ENCODE peak calls at places on chromosomes 2 and 18, in seven cellular contexts. T is CD4-positive, alpha-beta T cell; M is aorta; O is Kasumi-1; S is AG20443; I is activated T-cell treated with anti-CD3 and anti-CD28 coated beads for 24 hours; Z is iPS-NIHi11. P is an unnamed sample.

GRCh38 chr2:162071016-162071415 is 3.0 kb downstream of the DPP4 start:
- DNase-seq in T (no peak), M (no peak), O (no peak), S (no peak), I (no peak), Z (no peak), P (no peak)

GRCh38 chr2:211093743-211094303 is 537.4 kb downstream of the CPS1 start:
- DNase-seq in T (no peak), M (no peak), O (no peak), S (no peak), I (no peak), Z (peak), P (peak)

GRCh38 chr2:54100772-54101171 is 14.6 kb upstream of the ACYP2 start:
- DNase-seq in T (no peak), M (no peak), O (no peak), S (no peak), I (no peak), Z (no peak), P (no peak)

GRCh38 chr18:12862467-12862866 is 21.6 kb downstream of the PTPN2 start:
- DNase-seq in T (no peak), M (no peak), O (no peak), S (no peak), I (no peak), Z (peak), P (peak)

GRCh38 chr18:60130289-60130688 is 230.5 kb downstream of the PMAIP1 start:
- DNase-seq in T (no peak), M (no peak), O (no peak), S (no peak), I (no peak), Z (no peak), P (no peak)

GRCh38 chr2:218218409-218219185 is 1.6 kb downstream of the ARPC2 start:
- DNase-seq in T (no peak), M (no peak), O (peak), S (no peak), I (no peak), Z (no peak), P (no peak)

GRCh38 chr2:119721043-119721442 is 38.7 kb upstream of the PTPN4 start:
- DNase-seq in T (no peak), M (no peak), O (no peak), S (no peak), I (no peak), Z (no peak), P (no peak)

GRCh38 chr2:113739849-113740248 is 16.6 kb downstream of the SLC35F5 start:
- DNase-seq in T (no peak), M (no peak), O (no peak), S (no peak), I (no peak), Z (no peak), P (no peak)

GRCh38 chr2:195369217-195369587 is 287.8 kb upstream of the SLC39A10 start:
- DNase-seq in T (no peak), M (no peak), O (no peak), S (no peak), I (no peak), Z (no peak), P (no peak)

GRCh38 chr2:42054657-42055430 is 7.0 kb downstream of the PKDCC start:
- DNase-seq in T (no peak), M (no peak), O (no peak), S (no peak), I (no peak), Z (peak), P (peak)

GRCh38 chr18:63505566-63506335 is 29.0 kb downstream of the SERPINB5 start:
- DNase-seq in T (no peak), M (no peak), O (peak), S (peak), I (peak), Z (peak), P (peak)

GRCh38 chr2:236305531-236305930 is 41.3 kb upstream of the ASB18 start:
- DNase-seq in T (no peak), M (no peak), O (no peak), S (no peak), I (no peak), Z (no peak), P (no peak)

GRCh38 chr2:128327180-128327964 is 8.7 kb upstream of the HS6ST1 start:
- DNase-seq in T (no peak), M (no peak), O (no peak), S (peak), I (no peak), Z (peak), P (no peak)

GRCh38 chr18:12373032-12373770 is 3.8 kb downstream of the AFG3L2 start:
- DNase-seq in T (no peak), M (no peak), O (no peak), S (no peak), I (no peak), Z (no peak), P (no peak)

GRCh38 chr2:80154231-80154915 is 150.2 kb downstream of the LRRTM1 start:
- DNase-seq in T (no peak), M (no peak), O (no peak), S (no peak), I (no peak), Z (no peak), P (no peak)

GRCh38 chr2:106843001-106843909 is 42.7 kb downstream of the ST6GAL2 start:
- DNase-seq in T (no peak), M (no peak), O (no peak), S (no peak), I (no peak), Z (no peak), P (no peak)

GRCh38 chr2:237879058-237879430 is 19.6 kb downstream of the RAMP1 start:
- DNase-seq in T (no peak), M (peak), O (no peak), S (no peak), I (no peak), Z (no peak), P (no peak)

GRCh38 chr2:71602115-71602495 is 148.7 kb downstream of the DYSF start:
- DNase-seq in T (no peak), M (peak), O (no peak), S (no peak), I (no peak), Z (no peak), P (no peak)